ENCODE peak calls at places on chromosome 6, in four cellular contexts. One of them, this sample, is unnamed.

GRCh38 chr6:145313041-145313855 is 422.1 kb downstream of the EPM2A start:
- DNase-seq in neural progenitor cell: no peak
- DNase-seq in ovary: no peak
- DNase-seq in thyroid gland: no peak
- DNase-seq in this sample: no peak

GRCh38 chr6:40953486-40953885 is 85.5 kb downstream of the UNC5CL start:
- DNase-seq in neural progenitor cell: no peak
- DNase-seq in ovary: no peak
- DNase-seq in thyroid gland: no peak
- DNase-seq in this sample: no peak

GRCh38 chr6:168089186-168090063 is 10.4 kb upstream of the FRMD1 start:
- DNase-seq in neural progenitor cell: no peak
- DNase-seq in ovary: no peak
- DNase-seq in thyroid gland: no peak
- DNase-seq in this sample: no peak

GRCh38 chr6:83341765-83342164 is 89.1 kb downstream of the ME1 start:
- DNase-seq in neural progenitor cell: no peak
- DNase-seq in ovary: no peak
- DNase-seq in thyroid gland: no peak
- DNase-seq in this sample: no peak

GRCh38 chr6:116530436-116530835 is 15.0 kb downstream of the TRAPPC3L start:
- DNase-seq in neural progenitor cell: no peak
- DNase-seq in ovary: no peak
- DNase-seq in thyroid gland: no peak
- DNase-seq in this sample: no peak

GRCh38 chr6:146355521-146356100 is 188.0 kb upstream of the RAB32 start:
- DNase-seq in neural progenitor cell: peak; percentile 36
- DNase-seq in ovary: no peak
- DNase-seq in thyroid gland: no peak
- DNase-seq in this sample: no peak

GRCh38 chr6:31483392-31483791 is 14.6 kb upstream of the MICB start:
- DNase-seq in neural progenitor cell: no peak
- DNase-seq in ovary: no peak
- DNase-seq in thyroid gland: no peak
- DNase-seq in this sample: no peak

GRCh38 chr6:5778906-5779305 is 227.8 kb downstream of the NRN1 start:
- DNase-seq in neural progenitor cell: no peak
- DNase-seq in ovary: no peak
- DNase-seq in thyroid gland: no peak
- DNase-seq in this sample: no peak

GRCh38 chr6:93751969-93752368 is 332.6 kb upstream of the EPHA7 start:
- DNase-seq in neural progenitor cell: peak; percentile 27
- DNase-seq in ovary: no peak
- DNase-seq in thyroid gland: no peak
- DNase-seq in this sample: no peak

GRCh38 chr6:35238843-35239289 is 20.7 kb upstream of the ZNF76 start:
- DNase-seq in neural progenitor cell: no peak
- DNase-seq in ovary: peak; percentile 42
- DNase-seq in thyroid gland: peak; percentile 82
- DNase-seq in this sample: peak; percentile 84

GRCh38 chr6:43455034-43455747 is at the start of gene DLK2:
- DNase-seq in neural progenitor cell: peak; percentile 67
- DNase-seq in ovary: no peak
- DNase-seq in thyroid gland: no peak
- DNase-seq in this sample: no peak

GRCh38 chr6:41367700-41368099 is 32.3 kb downstream of the NCR2 start:
- DNase-seq in neural progenitor cell: peak; percentile 90
- DNase-seq in ovary: peak; percentile 28
- DNase-seq in thyroid gland: peak; percentile 70
- DNase-seq in this sample: peak; percentile 28

GRCh38 chr6:2529217-2529719 is 221.5 kb downstream of the MYLK4 start:
- DNase-seq in neural progenitor cell: no peak
- DNase-seq in ovary: no peak
- DNase-seq in thyroid gland: no peak
- DNase-seq in this sample: no peak
- TF ChIP-seq CTCF in neural progenitor cell: no peak
- TF ChIP-seq CTCF in ovary: no peak
- TF ChIP-seq CTCF in thyroid gland: no peak
- TF ChIP-seq CTCF in this sample: no peak

GRCh38 chr6:80435457-80435856 is 329.0 kb downstream of the BCKDHB start:
- DNase-seq in neural progenitor cell: no peak
- DNase-seq in ovary: no peak
- DNase-seq in thyroid gland: no peak
- DNase-seq in this sample: no peak
- H3K4me1 ChIP-seq in neural progenitor cell: peaks cover 59% of the 10 kb centered on the region
- H3K4me1 ChIP-seq in ovary: no peaks in the 10 kb centered on the region
- H3K4me1 ChIP-seq in thyroid gland: peaks cover 3% of the 10 kb centered on the region
- H3K4me1 ChIP-seq in this sample: no peaks in the 10 kb centered on the region

GRCh38 chr6:20870493-20870892 is 336.2 kb downstream of the CDKAL1 start:
- DNase-seq in neural progenitor cell: no peak
- DNase-seq in ovary: no peak
- DNase-seq in thyroid gland: no peak
- DNase-seq in this sample: no peak

GRCh38 chr6:20875369-20875963 is 341.2 kb downstream of the CDKAL1 start:
- DNase-seq in neural progenitor cell: peak; percentile 33
- DNase-seq in ovary: peak; percentile 52
- DNase-seq in thyroid gland: peak; percentile 5
- DNase-seq in this sample: no peak

GRCh38 chr6:20877008-20877937 is 343.0 kb downstream of the CDKAL1 start:
- DNase-seq in neural progenitor cell: no peak
- DNase-seq in ovary: peak; percentile 53
- DNase-seq in thyroid gland: peak; percentile 5
- DNase-seq in this sample: no peak

GRCh38 chr6:20876016-20876415 is 341.8 kb downstream of the CDKAL1 start:
- DNase-seq in neural progenitor cell: peak; percentile 34
- DNase-seq in ovary: no peak
- DNase-seq in thyroid gland: no peak
- DNase-seq in this sample: no peak

GRCh38 chr6:20873425-20874190 is 339.4 kb downstream of the CDKAL1 start:
- DNase-seq in neural progenitor cell: peak; percentile 60
- DNase-seq in ovary: no peak
- DNase-seq in thyroid gland: no peak
- DNase-seq in this sample: no peak
- TF ChIP-seq CTCF in neural progenitor cell: peak; percentile 58
- TF ChIP-seq CTCF in ovary: no peak
- TF ChIP-seq CTCF in thyroid gland: no peak
- TF ChIP-seq CTCF in this sample: no peak

GRCh38 chr6:376823-377571 is 14.6 kb upstream of the IRF4 start:
- DNase-seq in neural progenitor cell: no peak
- DNase-seq in ovary: no peak
- DNase-seq in thyroid gland: no peak
- DNase-seq in this sample: no peak
- H3K4me1 ChIP-seq in neural progenitor cell: no peaks in the 10 kb centered on the region
- H3K4me1 ChIP-seq in ovary: no peaks in the 10 kb centered on the region
- H3K4me1 ChIP-seq in thyroid gland: peaks cover 24% of the 10 kb centered on the region
- H3K4me1 ChIP-seq in this sample: peaks cover 14% of the 10 kb centered on the region

DNA sequence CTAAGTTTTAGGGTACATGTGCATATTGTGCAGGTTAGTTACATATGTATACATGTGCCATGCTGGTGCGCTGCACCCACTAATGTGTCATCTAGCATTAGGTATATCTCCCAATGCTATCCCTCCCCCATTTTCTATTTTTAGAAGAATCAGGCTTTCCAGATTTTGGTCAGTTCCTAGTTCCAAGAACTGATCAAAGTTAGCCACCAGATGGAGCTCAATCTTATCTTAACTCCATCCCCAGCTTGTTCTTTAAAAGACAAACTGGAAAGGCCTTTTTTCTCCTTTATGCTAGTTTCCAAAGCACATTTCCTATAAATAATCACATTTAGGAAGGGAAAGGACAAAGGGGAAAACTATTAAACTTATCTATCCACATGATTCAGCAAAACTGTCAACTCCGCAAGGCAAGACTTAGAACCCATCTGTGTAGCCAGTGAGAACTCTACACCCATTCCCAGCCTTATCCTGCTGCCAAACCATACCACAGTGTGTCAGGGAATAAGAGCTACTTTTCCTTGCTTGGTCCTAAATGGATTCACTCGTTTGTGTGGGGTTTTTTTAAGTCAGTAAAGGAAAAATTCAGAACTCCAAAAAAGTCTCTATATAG is 22.8 kb upstream of the KHDC1 start:
- DNase-seq in neural progenitor cell: peak; percentile 59
- DNase-seq in ovary: no peak
- DNase-seq in thyroid gland: no peak
- DNase-seq in this sample: no peak
- TF ChIP-seq CTCF in neural progenitor cell: peak; percentile 63
- TF ChIP-seq CTCF in ovary: no peak
- TF ChIP-seq CTCF in thyroid gland: no peak
- TF ChIP-seq CTCF in this sample: peak; percentile 48

GRCh38 chr6:71248866-71249265 is 39.7 kb upstream of the OGFRL1 start:
- DNase-seq in neural progenitor cell: no peak
- DNase-seq in ovary: no peak
- DNase-seq in thyroid gland: no peak
- DNase-seq in this sample: no peak
- H3K4me1 ChIP-seq in neural progenitor cell: no peaks in the 10 kb centered on the region
- H3K4me1 ChIP-seq in ovary: no peaks in the 10 kb centered on the region
- H3K4me1 ChIP-seq in thyroid gland: peaks cover 20% of the 10 kb centered on the region
- H3K4me1 ChIP-seq in this sample: peaks cover 48% of the 10 kb centered on the region

This sample was measured in left ventricle myocardium inferior.